ENCODE peak calls at places on chromosome 18, in four cellular contexts. H is H1, R is A673, B is HAP-1. E is an unnamed sample. For H3K4me1, the result is how much of the 10 kb centered on the place peaks cover.

GRCh38 chr18:49168970-49169619 is 218.3 kb upstream of the SMAD7 start:
- DNase-seq in B (no peak), H (no peak), R (no peak), E (peak)

GRCh38 chr18:58541137-58541788 is 87.6 kb downstream of the ALPK2 start:
- DNase-seq in B (peak), R (peak), H (peak), E (no peak)

GRCh38 chr18:76451475-76452331 is 43.3 kb downstream of the ZNF516 start:
- DNase-seq in H (peak), B (peak), R (peak), E (no peak)

GRCh38 chr18:35045121-35045520 is 3.9 kb downstream of the MAPRE2 start:
- DNase-seq in R (peak), H (no peak), B (no peak), E (no peak)

GRCh38 chr18:58591286-58591685 is 37.6 kb downstream of the ALPK2 start:
- DNase-seq in B (no peak), R (no peak), H (no peak), E (no peak)

GRCh38 chr18:22604390-22604985 is 186.8 kb upstream of the CTAGE1 start:
- DNase-seq in B (no peak), R (peak), H (no peak), E (no peak)

GRCh38 chr18:26436176-26437031 is 111.9 kb downstream of the KCTD1 start:
- DNase-seq in B (no peak), H (peak), R (no peak), E (no peak)

GRCh38 chr18:46393230-46393629 is 263.8 kb downstream of the LOXHD1 start:
- DNase-seq in B (no peak), R (no peak), H (peak), E (no peak)

GRCh38 chr18:58336605-58337004 is 292.3 kb downstream of the ALPK2 start:
- DNase-seq in H (no peak), B (no peak), R (no peak), E (no peak)

GRCh38 chr18:49359732-49360444 is 100.6 kb downstream of the DYM start:
- DNase-seq in H (no peak), B (no peak), R (no peak), E (no peak)

GRCh38 chr18:11980148-11980554 is 1.2 kb upstream of the IMPA2 start:
- DNase-seq in B (no peak), R (no peak), H (no peak), E (no peak)

GRCh38 chr18:39835303-39836030 is 2119.6 kb upstream of the PIK3C3 start:
- DNase-seq in H (no peak), R (no peak), B (no peak), E (no peak)

GRCh38 chr18:66872277-66872676 is 268.4 kb upstream of the CDH19 start:
- DNase-seq in B (peak), R (peak), H (no peak), E (no peak)

GRCh38 chr18:2965797-2966196 is 47.1 kb downstream of the LPIN2 start:
- DNase-seq in B (no peak), H (no peak), R (no peak), E (no peak)
- H3K4me1 ChIP-seq in B (under half), H (under half), R (under half), E (half or more)

GRCh38 chr18:24013061-24013460 is 1.5 kb upstream of the TTC39C start:
- DNase-seq in H (no peak), B (no peak), R (no peak), E (peak)
- H3K4me1 ChIP-seq in H (under half), B (under half), R (under half), E (half or more)

GRCh38 chr18:51032193-51032592 is 2.2 kb downstream of the SMAD4 start:
- DNase-seq in H (no peak), B (no peak), R (no peak), E (no peak)
- H3K4me1 ChIP-seq in H (under half), B (under half), R (under half), E (half or more)

GRCh38 chr18:75208836-75209128 is 157 bp downstream of the PTGR3 start:
- DNase-seq in R (no peak), B (no peak), H (peak), E (no peak)
- H3K4me1 ChIP-seq in R (under half), B (under half), H (under half), E (half or more)

DNA sequence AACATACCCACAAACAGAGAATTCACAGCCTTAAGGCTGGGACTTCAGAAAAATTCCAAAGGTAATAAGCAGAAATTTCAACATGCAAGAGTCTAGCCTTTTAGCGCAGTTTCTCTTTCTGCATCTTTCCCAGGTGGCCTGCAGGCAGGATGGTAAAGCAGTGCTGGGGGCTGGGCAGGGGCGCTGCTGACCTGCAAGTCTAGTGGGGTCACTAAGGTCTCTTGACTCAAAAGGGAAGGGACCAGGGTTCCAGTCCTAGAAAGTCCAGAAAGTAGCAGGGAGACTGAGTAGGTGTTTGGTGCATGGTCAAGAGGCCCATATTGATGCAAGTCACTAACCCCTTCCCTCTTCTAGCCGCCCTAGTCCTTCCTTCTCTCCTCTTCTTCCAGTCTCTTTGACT is 169.2 kb downstream of the TGIF1 start:
- DNase-seq in H (no peak), R (no peak), B (no peak), E (no peak)
- H3K4me1 ChIP-seq in H (under half), R (under half), B (under half), E (under half)

DNA sequence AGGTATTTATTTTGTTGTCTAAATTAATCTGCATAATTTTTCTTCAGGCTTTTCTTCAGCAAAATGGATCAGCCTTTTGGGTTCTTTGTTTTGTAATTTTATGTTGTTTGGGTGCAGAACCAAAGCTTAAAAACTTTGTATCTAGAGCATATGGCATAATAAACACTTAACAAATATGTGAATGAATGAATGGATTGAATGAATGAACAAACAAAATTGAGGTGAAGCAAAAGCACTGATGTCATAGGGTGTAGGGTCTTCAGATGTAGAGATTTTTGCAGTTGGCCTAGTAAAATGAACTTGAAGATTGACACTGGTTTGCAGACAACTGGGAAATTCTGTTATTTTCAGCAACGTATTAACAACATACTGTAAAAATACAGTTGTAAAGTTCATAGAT is 17.3 kb downstream of the VAPA start:
- DNase-seq in H (no peak), R (no peak), B (no peak), E (no peak)
- H3K4me1 ChIP-seq in H (under half), R (half or more), B (under half), E (under half)

GRCh38 chr18:5369513-5369912 is 74.0 kb upstream of the ZBTB14 start:
- DNase-seq in R (no peak), B (no peak), H (no peak), E (no peak)

GRCh38 chr18:5370332-5370731 is 74.8 kb upstream of the ZBTB14 start:
- DNase-seq in R (no peak), H (no peak), B (no peak), E (no peak)
- H3K4me1 ChIP-seq in R (under half), H (under half), B (under half), E (under half)